ENCODE peak calls at places on chromosomes 7 and 10, in nine cellular contexts. One of them, this sample, is unnamed.

GRCh38 chr7:43758029-43758860 is at the start of gene BLVRA:
- DNase-seq in brain microvascular endothelial cell: no peak
- DNase-seq in cardiac muscle cell: peak; percentile 74
- DNase-seq in mammary epithelial cell: peak; percentile 35
- DNase-seq in fibroblast of lung: peak; percentile 53
- DNase-seq in MM.1S: peak; percentile 68
- DNase-seq in PC-9: peak; percentile 28
- DNase-seq in AG04450: no peak
- DNase-seq in suprapubic skin: peak; percentile 85
- DNase-seq in this sample: no peak

GRCh38 chr10:88764110-88764509 is 4.3 kb downstream of the LIPN start:
- DNase-seq in brain microvascular endothelial cell: no peak
- DNase-seq in cardiac muscle cell: no peak
- DNase-seq in mammary epithelial cell: no peak
- DNase-seq in fibroblast of lung: no peak
- DNase-seq in MM.1S: no peak
- DNase-seq in PC-9: no peak
- DNase-seq in AG04450: no peak
- DNase-seq in suprapubic skin: no peak
- DNase-seq in this sample: no peak

GRCh38 chr10:113034008-113034407 is 84.0 kb downstream of the TCF7L2 start:
- DNase-seq in brain microvascular endothelial cell: no peak
- DNase-seq in cardiac muscle cell: no peak
- DNase-seq in mammary epithelial cell: no peak
- DNase-seq in fibroblast of lung: no peak
- DNase-seq in MM.1S: no peak
- DNase-seq in PC-9: no peak
- DNase-seq in AG04450: no peak
- DNase-seq in suprapubic skin: no peak
- DNase-seq in this sample: no peak

GRCh38 chr7:159142730-159143129 is 1.9 kb downstream of the VIPR2 start:
- DNase-seq in brain microvascular endothelial cell: no peak
- DNase-seq in cardiac muscle cell: no peak
- DNase-seq in mammary epithelial cell: no peak
- DNase-seq in fibroblast of lung: no peak
- DNase-seq in MM.1S: no peak
- DNase-seq in PC-9: no peak
- DNase-seq in AG04450: no peak
- DNase-seq in suprapubic skin: no peak
- DNase-seq in this sample: no peak

GRCh38 chr10:11698691-11699545 is 43.3 kb upstream of the ECHDC3 start:
- DNase-seq in brain microvascular endothelial cell: no peak
- DNase-seq in cardiac muscle cell: no peak
- DNase-seq in mammary epithelial cell: no peak
- DNase-seq in fibroblast of lung: no peak
- DNase-seq in MM.1S: no peak
- DNase-seq in PC-9: no peak
- DNase-seq in AG04450: no peak
- DNase-seq in suprapubic skin: no peak
- DNase-seq in this sample: no peak

GRCh38 chr10:70458329-70459060 is 17.0 kb upstream of the NODAL start:
- DNase-seq in brain microvascular endothelial cell: peak; percentile 71
- DNase-seq in cardiac muscle cell: peak; percentile 68
- DNase-seq in mammary epithelial cell: peak; percentile 62
- DNase-seq in fibroblast of lung: peak; percentile 73
- DNase-seq in MM.1S: no peak
- DNase-seq in PC-9: peak; percentile 62
- DNase-seq in AG04450: peak; percentile 26
- DNase-seq in suprapubic skin: no peak
- DNase-seq in this sample: peak; percentile 31

GRCh38 chr10:49149881-49150280 is 16.1 kb upstream of the FAM170B start:
- DNase-seq in brain microvascular endothelial cell: no peak
- DNase-seq in cardiac muscle cell: no peak
- DNase-seq in mammary epithelial cell: no peak
- DNase-seq in fibroblast of lung: no peak
- DNase-seq in MM.1S: no peak
- DNase-seq in PC-9: no peak
- DNase-seq in AG04450: no peak
- DNase-seq in suprapubic skin: no peak
- DNase-seq in this sample: no peak

GRCh38 chr10:88540355-88540754 is 42.8 kb downstream of the RNLS start:
- DNase-seq in brain microvascular endothelial cell: no peak
- DNase-seq in cardiac muscle cell: no peak
- DNase-seq in mammary epithelial cell: no peak
- DNase-seq in fibroblast of lung: no peak
- DNase-seq in MM.1S: no peak
- DNase-seq in PC-9: no peak
- DNase-seq in AG04450: no peak
- DNase-seq in suprapubic skin: no peak
- DNase-seq in this sample: no peak

GRCh38 chr7:116271980-116272886 is 61.9 kb downstream of the TES start:
- DNase-seq in brain microvascular endothelial cell: peak; percentile 93
- DNase-seq in cardiac muscle cell: peak; percentile 34
- DNase-seq in mammary epithelial cell: peak; percentile 95
- DNase-seq in fibroblast of lung: peak; percentile 98
- DNase-seq in MM.1S: no peak
- DNase-seq in PC-9: peak; percentile 95
- DNase-seq in AG04450: peak; percentile 93
- DNase-seq in suprapubic skin: no peak
- DNase-seq in this sample: peak; percentile 92

GRCh38 chr10:110407301-110408170 is 90.2 kb upstream of the DUSP5 start:
- DNase-seq in brain microvascular endothelial cell: no peak
- DNase-seq in cardiac muscle cell: no peak
- DNase-seq in mammary epithelial cell: no peak
- DNase-seq in fibroblast of lung: no peak
- DNase-seq in MM.1S: no peak
- DNase-seq in PC-9: peak; percentile 63
- DNase-seq in AG04450: no peak
- DNase-seq in suprapubic skin: no peak
- DNase-seq in this sample: no peak

GRCh38 chr7:99514050-99514449 is 9.6 kb downstream of the ZKSCAN5 start:
- DNase-seq in brain microvascular endothelial cell: no peak
- DNase-seq in cardiac muscle cell: no peak
- DNase-seq in mammary epithelial cell: no peak
- DNase-seq in fibroblast of lung: peak; percentile 28
- DNase-seq in MM.1S: peak; percentile 54
- DNase-seq in PC-9: no peak
- DNase-seq in AG04450: no peak
- DNase-seq in suprapubic skin: no peak
- DNase-seq in this sample: no peak

GRCh38 chr7:3922175-3922635 is 621.2 kb downstream of the SDK1 start:
- DNase-seq in brain microvascular endothelial cell: peak; percentile 99
- DNase-seq in cardiac muscle cell: peak; percentile 37
- DNase-seq in mammary epithelial cell: peak; percentile 70
- DNase-seq in fibroblast of lung: peak; percentile 97
- DNase-seq in MM.1S: peak; percentile 11
- DNase-seq in PC-9: peak; percentile 76
- DNase-seq in AG04450: peak; percentile 24
- DNase-seq in suprapubic skin: no peak
- DNase-seq in this sample: peak; percentile 87
- TF ChIP-seq CTCF in brain microvascular endothelial cell: peak; percentile 58
- TF ChIP-seq CTCF in cardiac muscle cell: no peak
- TF ChIP-seq CTCF in mammary epithelial cell: peak; percentile 33
- TF ChIP-seq CTCF in fibroblast of lung: peak; percentile 46
- TF ChIP-seq CTCF in MM.1S: no peak
- TF ChIP-seq CTCF in PC-9: peak; percentile 22
- TF ChIP-seq CTCF in AG04450: peak; percentile 20
- TF ChIP-seq CTCF in suprapubic skin: peak; percentile 7
- TF ChIP-seq CTCF in this sample: peak; percentile 33

DNA sequence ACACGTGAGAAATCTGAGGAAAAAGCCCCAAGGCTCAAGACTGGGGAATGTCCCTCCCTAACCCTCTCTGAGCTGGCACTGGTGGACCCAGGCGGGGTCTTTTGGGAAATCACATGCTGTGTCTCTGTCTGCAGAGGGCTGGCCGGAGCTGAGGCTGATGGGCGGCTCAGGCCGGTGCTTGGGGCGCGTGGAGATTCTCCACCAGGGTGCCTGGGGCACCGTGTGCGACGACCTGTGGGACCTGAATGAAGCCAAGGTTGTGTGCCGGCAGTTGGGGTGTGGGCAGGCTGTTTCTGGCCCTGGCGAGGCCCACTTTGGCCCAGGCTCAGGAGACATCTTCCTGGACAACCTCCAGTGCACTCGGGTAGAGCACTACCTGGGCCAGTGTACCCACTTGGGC is 65.7 kb downstream of the CUZD1 start:
- DNase-seq in brain microvascular endothelial cell: no peak
- DNase-seq in cardiac muscle cell: no peak
- DNase-seq in mammary epithelial cell: no peak
- DNase-seq in fibroblast of lung: no peak
- DNase-seq in MM.1S: no peak
- DNase-seq in PC-9: no peak
- DNase-seq in AG04450: no peak
- DNase-seq in suprapubic skin: no peak
- DNase-seq in this sample: no peak
- H3K27me3 ChIP-seq in brain microvascular endothelial cell: no peaks in the 10 kb centered on the region
- H3K27me3 ChIP-seq in cardiac muscle cell: no peaks in the 10 kb centered on the region
- H3K27me3 ChIP-seq in mammary epithelial cell: peaks cover 10% of the 10 kb centered on the region
- H3K27me3 ChIP-seq in fibroblast of lung: no peaks in the 10 kb centered on the region
- H3K27me3 ChIP-seq in MM.1S: no peaks in the 10 kb centered on the region
- H3K27me3 ChIP-seq in PC-9: peaks cover 12% of the 10 kb centered on the region
- H3K27me3 ChIP-seq in AG04450: no peaks in the 10 kb centered on the region
- H3K27me3 ChIP-seq in suprapubic skin: peaks cover 16% of the 10 kb centered on the region
- H3K27me3 ChIP-seq in this sample: no peaks in the 10 kb centered on the region

DNA sequence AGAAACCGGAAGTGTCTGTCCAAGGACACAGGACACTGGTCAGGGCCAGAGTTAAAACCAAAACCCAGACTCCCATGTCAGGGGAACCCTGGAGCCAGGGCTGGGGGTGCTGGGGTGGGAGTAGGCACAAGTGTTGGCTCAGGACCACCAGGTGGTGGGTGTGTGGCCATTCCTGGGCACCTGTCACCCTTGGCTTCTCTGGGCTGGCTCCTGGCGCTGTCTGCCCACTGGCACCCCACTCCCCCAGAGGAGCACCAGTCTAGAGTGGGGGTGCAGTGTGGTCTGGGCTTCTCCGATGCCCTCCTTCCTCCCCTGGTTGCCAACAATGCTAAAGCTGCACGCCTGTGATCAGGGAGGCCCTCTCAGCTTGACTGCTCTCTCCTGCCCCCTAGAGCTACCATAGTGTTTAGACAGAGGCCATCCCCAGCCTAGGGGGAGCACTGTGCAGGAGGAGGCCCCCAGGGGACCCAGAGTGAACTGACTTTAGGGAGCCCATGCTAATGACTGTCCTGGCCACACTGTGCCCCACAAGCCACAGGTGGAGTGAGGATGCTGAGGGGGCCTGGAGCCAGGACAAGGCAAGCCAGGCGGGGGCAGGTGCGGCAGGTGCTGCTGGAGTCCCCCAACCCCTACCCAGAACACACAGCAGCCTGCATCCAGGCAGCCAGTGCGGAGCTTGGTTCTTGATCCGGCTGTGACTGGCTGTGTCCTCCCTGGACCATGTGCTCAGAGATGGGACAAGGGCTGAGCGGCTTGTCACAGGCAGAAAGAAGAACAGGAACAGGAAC is 11.0 kb downstream of the RASGEF1A start:
- DNase-seq in brain microvascular endothelial cell: no peak
- DNase-seq in cardiac muscle cell: peak; percentile 47
- DNase-seq in mammary epithelial cell: no peak
- DNase-seq in fibroblast of lung: no peak
- DNase-seq in MM.1S: peak; percentile 19
- DNase-seq in PC-9: no peak
- DNase-seq in AG04450: no peak
- DNase-seq in suprapubic skin: peak; percentile 76
- DNase-seq in this sample: no peak
- TF ChIP-seq CTCF in brain microvascular endothelial cell: peak; percentile 70
- TF ChIP-seq CTCF in cardiac muscle cell: peak; percentile 55
- TF ChIP-seq CTCF in mammary epithelial cell: peak; percentile 64
- TF ChIP-seq CTCF in fibroblast of lung: peak; percentile 36
- TF ChIP-seq CTCF in MM.1S: peak; percentile 47
- TF ChIP-seq CTCF in PC-9: peak; percentile 70
- TF ChIP-seq CTCF in AG04450: peak; percentile 39
- TF ChIP-seq CTCF in suprapubic skin: no peak
- TF ChIP-seq CTCF in this sample: peak; percentile 68

GRCh38 chr7:27198138-27198841 is 1.6 kb downstream of the HOXA13 start:
- DNase-seq in brain microvascular endothelial cell: no peak
- DNase-seq in cardiac muscle cell: no peak
- DNase-seq in mammary epithelial cell: no peak
- DNase-seq in fibroblast of lung: no peak
- DNase-seq in MM.1S: no peak
- DNase-seq in PC-9: no peak
- DNase-seq in AG04450: no peak
- DNase-seq in suprapubic skin: peak; percentile 66
- DNase-seq in this sample: no peak

GRCh38 chr7:27200761-27201230 is 905 bp upstream of the HOXA13 start:
- DNase-seq in brain microvascular endothelial cell: no peak
- DNase-seq in cardiac muscle cell: no peak
- DNase-seq in mammary epithelial cell: peak; percentile 10
- DNase-seq in fibroblast of lung: no peak
- DNase-seq in MM.1S: no peak
- DNase-seq in PC-9: no peak
- DNase-seq in AG04450: no peak
- DNase-seq in suprapubic skin: peak; percentile 38
- DNase-seq in this sample: no peak

GRCh38 chr7:27197137-27198042 is 2.5 kb downstream of the HOXA13 start:
- DNase-seq in brain microvascular endothelial cell: no peak
- DNase-seq in cardiac muscle cell: no peak
- DNase-seq in mammary epithelial cell: no peak
- DNase-seq in fibroblast of lung: no peak
- DNase-seq in MM.1S: no peak
- DNase-seq in PC-9: no peak
- DNase-seq in AG04450: no peak
- DNase-seq in suprapubic skin: no peak
- DNase-seq in this sample: no peak

GRCh38 chr7:27199820-27200760 is at the start of gene HOXA13:
- DNase-seq in brain microvascular endothelial cell: no peak
- DNase-seq in cardiac muscle cell: peak; percentile 67
- DNase-seq in mammary epithelial cell: peak; percentile 24
- DNase-seq in fibroblast of lung: no peak
- DNase-seq in MM.1S: peak; percentile 64
- DNase-seq in PC-9: peak; percentile 55
- DNase-seq in AG04450: no peak
- DNase-seq in suprapubic skin: peak; percentile 77
- DNase-seq in this sample: no peak

DNA sequence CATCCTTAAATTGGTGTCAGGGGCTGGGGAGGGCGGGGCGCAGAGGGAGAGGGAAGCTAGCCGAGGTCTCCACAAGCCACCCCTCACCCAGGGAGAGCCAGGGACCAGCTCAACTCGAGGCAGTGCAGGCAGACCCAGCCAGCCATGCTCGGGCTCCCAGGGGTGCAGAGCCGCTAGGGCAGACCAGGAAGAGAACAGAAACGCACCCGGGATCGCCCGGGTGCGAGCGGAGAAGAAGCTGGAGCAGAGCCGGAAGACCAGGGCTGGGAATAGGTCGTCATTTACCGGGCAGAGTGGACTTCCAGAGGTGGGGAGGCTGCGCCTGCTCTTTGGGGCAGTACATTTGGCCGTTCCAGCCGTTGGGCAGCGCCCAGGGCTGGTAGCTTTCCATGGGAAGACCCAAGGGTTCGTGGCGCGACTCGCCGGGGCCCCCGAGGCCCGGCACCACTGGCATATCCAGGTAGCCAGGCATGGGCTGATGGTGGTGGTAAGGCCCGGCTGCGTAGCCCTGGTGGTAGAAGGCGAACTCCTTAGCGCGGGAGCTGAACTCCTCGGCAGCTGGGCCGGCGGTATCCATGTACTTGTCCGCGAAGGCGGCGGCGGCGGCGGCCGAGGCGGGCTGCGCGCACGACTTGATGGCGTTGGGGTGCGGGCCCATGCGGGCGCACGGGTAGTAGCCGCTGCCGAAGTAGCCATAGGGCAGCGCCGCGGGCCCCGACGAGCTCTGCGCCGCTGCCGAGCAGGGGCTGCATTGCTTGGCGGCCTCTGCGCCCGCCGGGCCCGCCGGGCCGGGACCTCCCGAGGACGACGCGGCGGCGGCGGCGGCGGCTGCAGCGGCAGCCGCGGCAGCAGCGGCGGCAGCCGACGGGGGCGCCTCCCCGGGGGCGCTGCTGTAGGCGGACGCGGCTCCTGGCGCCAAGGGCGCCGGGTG is 755 bp downstream of the HOXA13 start:
- DNase-seq in brain microvascular endothelial cell: no peak
- DNase-seq in cardiac muscle cell: no peak
- DNase-seq in mammary epithelial cell: peak; percentile 24
- DNase-seq in fibroblast of lung: no peak
- DNase-seq in MM.1S: no peak
- DNase-seq in PC-9: no peak
- DNase-seq in AG04450: no peak
- DNase-seq in suprapubic skin: peak; percentile 78
- DNase-seq in this sample: no peak
- H3K27me3 ChIP-seq in brain microvascular endothelial cell: peaks cover 91% of the 10 kb centered on the region
- H3K27me3 ChIP-seq in cardiac muscle cell: peaks cover 98% of the 10 kb centered on the region
- H3K27me3 ChIP-seq in mammary epithelial cell: peaks cover 71% of the 10 kb centered on the region
- H3K27me3 ChIP-seq in fibroblast of lung: peaks cover 73% of the 10 kb centered on the region
- H3K27me3 ChIP-seq in MM.1S: peaks cover 85% of the 10 kb centered on the region
- H3K27me3 ChIP-seq in PC-9: peaks cover 15% of the 10 kb centered on the region
- H3K27me3 ChIP-seq in AG04450: peaks cover 83% of the 10 kb centered on the region
- H3K27me3 ChIP-seq in suprapubic skin: peaks cover 99% of the 10 kb centered on the region
- H3K27me3 ChIP-seq in this sample: peaks cover 72% of the 10 kb centered on the region

This sample was measured in kidney epithelial cell.